ENCODE peak calls at places on chromosome 1, in four cellular contexts. Z, B, H and L are unnamed samples.
A peak's percentile ranks its signal among the peaks of the same experiment; 100 is the strongest.

GRCh38 chr1:70440642-70441391 is 29.7 kb downstream of the CTH start:
- DNase-seq in Z (no peak), B (no peak), H (no peak), L (no peak)

GRCh38 chr1:98817830-98818229 is 156.3 kb downstream of the SNX7 start:
- DNase-seq in Z (no peak), B (no peak), H (no peak), L (no peak)

GRCh38 chr1:12014141-12014981 is 4.9 kb upstream of the MIIP start:
- DNase-seq in Z (no peak), B (peak; percentile 10), H (peak; percentile 42), L (peak; percentile 43)

GRCh38 chr1:107748529-107748928 is 216.5 kb downstream of the VAV3 start:
- DNase-seq in Z (peak; percentile 28), B (no peak), H (peak; percentile 1), L (peak; percentile 27)

GRCh38 chr1:38141483-38141882 is 94.9 kb upstream of the POU3F1 start:
- DNase-seq in Z (no peak), B (no peak), H (no peak), L (no peak)

GRCh38 chr1:160656737-160657476 is 10.1 kb upstream of the SLAMF1 start:
- DNase-seq in Z (no peak), B (no peak), H (no peak), L (no peak)

GRCh38 chr1:223323491-223324484 is 40.2 kb downstream of the SUSD4 start:
- DNase-seq in Z (no peak), B (no peak), H (no peak), L (no peak)

GRCh38 chr1:93845554-93846150 is 33.4 kb downstream of the DNTTIP2 start:
- DNase-seq in Z (peak; percentile 90), B (peak; percentile 21), H (peak; percentile 94), L (peak; percentile 88)

GRCh38 chr1:8525291-8526275 is 207.7 kb downstream of the SLC45A1 start:
- DNase-seq in Z (peak; percentile 98), B (peak; percentile 74), H (peak; percentile 96), L (peak; percentile 95)

GRCh38 chr1:36092166-36092797 is 3.6 kb downstream of the ADPRS start:
- DNase-seq in Z (no peak), B (no peak), H (no peak), L (no peak)

GRCh38 chr1:225498539-225499135 is 70.8 kb upstream of the LBR start:
- DNase-seq in Z (no peak), B (no peak), H (peak; percentile 68), L (peak; percentile 76)

GRCh38 chr1:15128520-15129313 is 24.8 kb upstream of the TMEM51 start:
- DNase-seq in Z (peak; percentile 62), B (peak; percentile 70), H (peak; percentile 65), L (peak; percentile 64)

GRCh38 chr1:230866171-230866811 is 2.0 kb downstream of the C1orf198 start:
- DNase-seq in Z (peak; percentile 52), B (no peak), H (no peak), L (peak; percentile 42)

GRCh38 chr1:179081696-179082307 is at the start of gene TOR3A:
- DNase-seq in Z (peak; percentile 91), B (peak; percentile 90), H (peak; percentile 85), L (peak; percentile 82)

GRCh38 chr1:41816061-41816460 is 102.7 kb downstream of the HIVEP3 start:
- DNase-seq in Z (no peak), B (no peak), H (no peak), L (no peak)

GRCh38 chr1:38784452-38785284 is 74.9 kb downstream of the RRAGC start:
- DNase-seq in Z (no peak), B (no peak), H (no peak), L (no peak)

GRCh38 chr1:235057385-235058306 is 71.0 kb downstream of the TOMM20 start:
- DNase-seq in Z (no peak), B (no peak), H (no peak), L (no peak)

GRCh38 chr1:9629445-9630201 is 21.9 kb upstream of the PIK3CD start:
- DNase-seq in Z (no peak), B (peak; percentile 70), H (no peak), L (no peak)

GRCh38 chr1:63688302-63688701 is 85.5 kb upstream of the ROR1 start:
- DNase-seq in Z (peak; percentile 59), B (no peak), H (peak; percentile 71), L (peak; percentile 44)

GRCh38 chr1:174005032-174005431 is 17.1 kb downstream of the RC3H1 start:
- DNase-seq in Z (peak; percentile 20), B (no peak), H (peak; percentile 34), L (peak; percentile 76)

GRCh38 chr1:8516793-8517556 is 199.1 kb downstream of the SLC45A1 start:
- DNase-seq in Z (no peak), B (no peak), H (peak; percentile 44), L (peak; percentile 58)

GRCh38 chr1:92957020-92957734 is 4.1 kb downstream of the DIPK1A start:
- DNase-seq in Z (no peak), B (no peak), H (no peak), L (no peak)

DNA sequence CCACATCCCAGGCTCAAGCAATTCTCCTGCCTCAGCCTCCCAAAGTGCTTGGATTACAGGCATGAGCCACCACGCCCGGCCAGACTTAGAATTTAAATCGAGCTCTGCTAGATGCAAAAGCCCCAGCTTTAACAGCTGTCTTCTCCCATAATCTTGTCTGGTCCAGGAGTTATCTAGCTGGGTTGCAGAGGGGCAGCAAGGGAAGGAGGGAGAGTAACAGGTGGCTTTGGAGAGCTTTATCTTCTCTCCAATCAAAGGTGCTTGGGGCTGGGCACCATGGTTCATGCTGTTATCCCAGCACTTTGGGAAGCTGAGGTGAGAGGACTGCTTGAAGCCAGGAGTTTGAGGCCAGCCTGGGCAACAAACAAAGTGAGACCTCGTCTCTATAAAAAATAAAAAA is 3.9 kb downstream of the RHBG start:
- DNase-seq in Z (no peak), B (no peak), H (no peak), L (no peak)
- H3K4me3 ChIP-seq in Z (no peak overlapping the region), B (no peak overlapping the region), H (no peak overlapping the region), L (no peak overlapping the region)

DNA sequence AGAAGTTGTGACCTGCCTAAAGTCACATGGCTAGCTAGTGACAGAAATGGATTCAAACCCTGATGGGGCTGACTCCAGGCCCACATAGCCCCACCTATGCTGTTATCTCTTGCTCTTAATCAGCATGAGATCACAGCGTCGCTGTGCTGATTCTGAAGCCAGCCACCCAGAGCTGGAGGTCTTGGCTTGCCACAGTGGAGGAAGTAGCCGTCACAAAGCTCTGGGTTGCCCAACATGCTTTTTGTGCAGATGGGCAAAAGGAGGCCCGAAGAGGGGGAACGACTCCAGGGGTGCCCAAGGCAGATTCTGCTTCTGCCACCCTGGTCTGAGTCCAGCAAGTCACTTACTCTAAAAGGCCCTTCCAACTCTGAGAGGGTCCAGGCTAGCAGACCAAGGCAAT is 14.7 kb upstream of the MFSD2A start:
- DNase-seq in Z (no peak), B (no peak), H (no peak), L (no peak)
- TF ChIP-seq CTCF in Z (no peak), B (no peak), H (no peak), L (no peak)

GRCh38 chr1:111629190-111629954 is 9.8 kb downstream of the RAP1A start:
- DNase-seq in Z (no peak), B (no peak), H (no peak), L (no peak)
- H3K4me3 ChIP-seq in Z (no peak overlapping the region), B (no peak overlapping the region), H (no peak overlapping the region), L (no peak overlapping the region)

DNA sequence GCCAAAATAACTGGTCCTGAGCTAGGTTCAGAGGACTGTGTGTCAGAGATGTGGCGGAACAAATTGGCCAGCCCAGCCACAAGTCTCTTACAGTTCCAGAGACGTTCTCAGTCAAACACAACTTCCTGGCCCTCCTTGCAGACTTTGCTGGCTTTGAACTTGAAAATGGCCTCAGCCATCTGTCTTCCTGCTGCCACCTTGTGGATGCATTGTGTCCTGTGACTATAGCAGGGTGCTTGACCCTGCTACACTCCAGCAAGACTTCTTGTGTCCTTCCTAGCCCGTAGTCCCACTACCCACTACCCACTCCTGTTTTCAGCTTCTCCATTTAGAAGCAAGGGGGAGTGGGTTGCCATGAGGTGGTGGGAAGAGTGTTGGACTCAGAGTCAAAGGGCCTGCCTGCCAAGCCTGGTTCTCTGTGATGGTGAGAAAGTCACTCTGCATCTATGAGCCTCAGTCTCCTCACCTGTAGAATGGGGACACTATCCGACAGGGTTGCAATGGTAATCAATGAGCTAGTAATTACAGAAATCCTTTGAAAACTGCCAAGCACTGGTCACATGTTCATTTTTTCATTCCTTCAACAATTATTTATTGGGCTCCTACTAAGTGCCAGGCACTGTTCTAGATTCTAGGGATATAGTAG is 109.9 kb downstream of the IGSF21 start:
- DNase-seq in Z (no peak), B (no peak), H (peak; percentile 1), L (peak; percentile 2)
- TF ChIP-seq CTCF in Z (peak; percentile 11), B (no peak), H (no peak), L (peak; percentile 13)

DNA sequence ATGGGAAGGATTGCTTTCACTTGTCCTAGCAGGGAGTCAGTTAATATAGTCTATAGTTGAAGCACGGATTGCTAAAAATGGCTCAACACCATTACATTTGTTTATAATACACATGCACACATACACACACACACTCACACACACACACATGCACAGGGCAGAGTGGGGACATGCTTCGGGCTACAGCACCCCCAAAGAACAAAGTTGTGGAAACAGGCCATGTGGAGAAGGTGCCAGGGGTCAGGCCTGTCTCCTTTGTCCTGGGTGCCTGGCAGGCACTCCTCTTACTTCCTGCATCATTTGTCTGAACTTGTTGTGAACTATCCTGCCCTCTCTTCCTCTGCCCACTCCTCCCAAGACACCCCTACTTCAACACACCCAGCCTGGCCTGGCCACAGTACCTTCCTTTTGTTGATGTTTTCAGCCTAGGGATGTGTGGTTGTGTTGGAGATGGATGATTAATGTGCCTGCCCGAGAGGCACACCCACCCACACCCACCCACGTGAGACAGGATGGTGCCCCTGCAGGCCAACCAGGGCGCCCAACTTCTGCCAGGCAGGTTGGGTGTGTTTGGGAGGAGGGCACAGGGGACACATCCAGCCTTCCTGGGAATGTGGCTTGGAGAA is 17.5 kb downstream of the RASSF5 start:
- DNase-seq in Z (no peak), B (no peak), H (no peak), L (no peak)
- H3K4me3 ChIP-seq in Z (no peak overlapping the region), B (no peak overlapping the region), H (no peak overlapping the region), L (no peak overlapping the region)

DNA sequence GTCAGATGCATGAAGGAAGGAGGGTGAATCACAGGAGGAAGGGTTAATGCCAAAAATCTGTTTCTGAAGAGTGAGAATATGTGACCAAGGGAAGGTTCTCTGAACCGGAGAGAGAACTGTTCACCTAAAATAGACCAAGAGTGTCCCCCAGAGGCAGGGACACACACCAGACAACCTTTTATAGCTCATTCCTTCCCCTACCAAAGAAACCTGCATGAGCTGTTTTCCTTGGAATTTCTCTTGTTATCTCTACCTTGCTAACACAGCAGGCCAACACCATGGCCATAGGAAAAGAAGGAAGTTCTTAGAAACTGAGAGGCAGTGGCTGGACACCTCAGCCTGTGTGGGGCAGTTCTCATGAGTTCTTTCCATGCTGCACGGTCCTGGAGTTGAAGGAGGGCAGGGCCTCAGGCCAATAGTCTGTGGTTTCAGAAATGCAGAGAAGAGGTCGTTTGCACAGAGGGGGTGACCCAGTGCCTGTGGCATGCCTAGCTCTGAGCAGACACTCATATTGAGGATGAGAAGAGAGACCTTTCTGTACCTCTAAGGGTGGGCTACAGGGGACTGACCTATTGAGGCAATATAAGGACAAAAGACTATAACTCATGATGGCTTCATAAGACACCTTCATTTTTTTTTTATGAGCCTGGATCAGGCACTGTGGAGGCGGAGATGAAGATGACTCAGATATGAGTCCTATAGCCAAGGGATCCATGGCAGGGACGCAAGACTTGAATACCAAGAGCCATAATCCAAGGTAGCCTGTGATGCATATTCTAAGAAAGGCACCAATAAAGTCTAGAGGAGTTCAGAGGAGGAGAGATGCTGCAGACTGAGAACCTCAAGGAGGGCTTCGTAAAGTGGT is 39.4 kb downstream of the IGFN1 start:
- DNase-seq in Z (peak; percentile 48), B (no peak), H (peak; percentile 71), L (peak; percentile 86)
- TF ChIP-seq CTCF in Z (peak; percentile 27), B (no peak), H (peak; percentile 25), L (peak; percentile 23)

GRCh38 chr1:109546311-109547109 is 1.9 kb upstream of the GNAI3 start:
- DNase-seq in Z (peak; percentile 86), B (peak; percentile 93), H (peak; percentile 86), L (peak; percentile 89)
- H3K4me3 ChIP-seq in Z (peak overlapping the region; percentile 0), B (no peak overlapping the region), H (peak overlapping the region; percentile 12), L (peak overlapping the region; percentile 93)